ENCODE peak calls at places on chromosomes 1 and 21, in six cellular contexts. B is GM20000; L is Calu3; P is stimulated activated CD8-positive, alpha-beta memory T cell treated with anti-CD3 and anti-CD28 coated beads, Interleukin-2, amount 100 ng/mL, for 48 hours; G is KG1; U is Right ventricle myocardium superior. J is an unnamed sample.

GRCh38 chr1:208216806-208217205 is 27.4 kb downstream of the PLXNA2 start:
- DNase-seq in B (no peak), L (no peak), P (no peak), G (no peak), U (no peak), J (no peak)

GRCh38 chr1:35971601-35972000 is 40.7 kb downstream of the AGO3 start:
- DNase-seq in B (no peak), L (no peak), P (no peak), G (no peak), U (no peak), J (no peak)

GRCh38 chr1:172145231-172145651 is 275.2 kb upstream of the C1orf105 start:
- DNase-seq in B (no peak), L (no peak), P (no peak), G (no peak), U (no peak), J (no peak)

GRCh38 chr1:223860051-223860559 is 14.4 kb upstream of the TP53BP2 start:
- DNase-seq in B (no peak), L (no peak), P (no peak), G (no peak), U (no peak), J (no peak)

GRCh38 chr1:108537976-108538375 is 21.9 kb upstream of the EEIG2 start:
- DNase-seq in B (no peak), L (no peak), P (no peak), G (no peak), U (no peak), J (no peak)

GRCh38 chr21:45945868-45946210 is 35.7 kb upstream of the COL6A1 start:
- DNase-seq in B (no peak), L (no peak), P (no peak), G (no peak), U (peak), J (no peak)

GRCh38 chr1:90564164-90564563 is 152.9 kb downstream of the BARHL2 start:
- DNase-seq in B (no peak), L (no peak), P (no peak), G (no peak), U (no peak), J (no peak)

GRCh38 chr1:31714442-31715096 is 10.8 kb upstream of the COL16A1 start:
- DNase-seq in B (no peak), L (no peak), P (no peak), G (no peak), U (peak), J (peak)

GRCh38 chr1:20790785-20791184 is 3.7 kb upstream of the HP1BP3 start:
- DNase-seq in B (no peak), L (no peak), P (no peak), G (no peak), U (no peak), J (no peak)

GRCh38 chr1:179826626-179827280 is 50.9 kb downstream of the TOR1AIP2 start:
- DNase-seq in B (no peak), L (no peak), P (no peak), G (no peak), U (no peak), J (no peak)

GRCh38 chr1:1920608-1921458 is 1.8 kb upstream of the TMEM52 start:
- DNase-seq in B (no peak), L (no peak), P (no peak), G (no peak), U (no peak), J (no peak)

GRCh38 chr1:16139473-16139962 is 16.4 kb downstream of the EPHA2 start:
- DNase-seq in B (no peak), L (no peak), P (no peak), G (no peak), U (no peak), J (no peak)

GRCh38 chr1:25080294-25081209 is 150.5 kb upstream of the RUNX3 start:
- DNase-seq in B (no peak), L (no peak), P (no peak), G (no peak), U (peak), J (no peak)

GRCh38 chr1:21899267-21899810 is 37.8 kb downstream of the HSPG2 start:
- DNase-seq in B (no peak), L (no peak), P (no peak), G (no peak), U (no peak), J (no peak)

GRCh38 chr1:154975409-154976205 is 1.1 kb downstream of the CKS1B start:
- DNase-seq in B (peak), L (no peak), P (peak), G (peak), U (peak), J (peak)

GRCh38 chr1:221887091-221887746 is 145.3 kb upstream of the DUSP10 start:
- DNase-seq in B (no peak), L (peak), P (no peak), G (no peak), U (peak), J (no peak)

GRCh38 chr1:243598433-243598832 is 251.6 kb downstream of the AKT3 start:
- DNase-seq in B (no peak), L (no peak), P (no peak), G (peak), U (no peak), J (no peak)

GRCh38 chr1:67468066-67468718 is 38.0 kb upstream of the SERBP1 start:
- DNase-seq in B (no peak), L (no peak), P (no peak), G (no peak), U (no peak), J (no peak)

GRCh38 chr1:230977781-230978490 is 725 bp downstream of the TTC13 start:
- DNase-seq in B (peak), L (peak), P (peak), G (no peak), U (peak), J (peak)

GRCh38 chr1:65773391-65773790 is 19.3 kb upstream of the PDE4B start:
- DNase-seq in B (no peak), L (no peak), P (no peak), G (no peak), U (no peak), J (no peak)

GRCh38 chr1:59410457-59410856 is 113.6 kb downstream of the FGGY start:
- DNase-seq in B (no peak), L (no peak), P (no peak), G (no peak), U (no peak), J (no peak)

GRCh38 chr1:11568687-11569086 is 85.5 kb downstream of the FBXO2 start:
- DNase-seq in B (no peak), L (no peak), P (no peak), G (no peak), U (no peak), J (no peak)

GRCh38 chr1:202105571-202106339 is 17.0 kb upstream of the GPR37L1 start:
- DNase-seq in B (no peak), L (peak), P (no peak), G (no peak), U (no peak), J (peak)

J was measured in WTC11.